ENCODE peak calls at places on chromosomes 5 and 9, in eight cellular contexts. V is stomach, C is heart left ventricle, J is ovary, K is Peyer's patch, M is spleen, Q is adrenal gland, D is gastrocnemius medialis. L is an unnamed sample. For H3K4me1, the result is how much of the 10 kb centered on the place peaks cover.

GRCh38 chr5:6582507-6583048 is 50.3 kb downstream of the NSUN2 start:
- DNase-seq in V (no peak), J (no peak), K (no peak), Q (no peak), C (no peak), M (no peak), D (no peak), L (no peak)

GRCh38 chr9:70120834-70121510 is 77.3 kb downstream of the MAMDC2 start:
- DNase-seq in V (no peak), Q (peak), M (no peak), D (peak), J (peak), C (peak), K (no peak), L (peak)

GRCh38 chr5:131756942-131757341 is 39.9 kb downstream of the FNIP1 start:
- DNase-seq in V (no peak), M (no peak), Q (no peak), K (no peak), C (no peak), J (no peak), D (no peak), L (no peak)

GRCh38 chr5:124195416-124195815 is 551.0 kb downstream of the ZNF608 start:
- DNase-seq in D (no peak), C (no peak), K (no peak), Q (no peak), M (no peak), V (no peak), J (no peak), L (no peak)

GRCh38 chr5:132495063-132495671 is 4.6 kb upstream of the IRF1 start:
- DNase-seq in K (peak), Q (peak), M (peak), V (peak), C (peak), J (no peak), D (no peak), L (peak)

GRCh38 chr5:130289132-130290088 is 385.1 kb downstream of the CHSY3 start:
- DNase-seq in Q (no peak), J (no peak), V (no peak), M (no peak), C (no peak), D (no peak), K (no peak), L (no peak)

GRCh38 chr5:5347442-5347841 is 75.0 kb upstream of the ICE1 start:
- DNase-seq in M (no peak), D (no peak), C (no peak), Q (no peak), J (no peak), K (no peak), V (no peak), L (no peak)

GRCh38 chr9:87087197-87087596 is 139.9 kb upstream of the GAS1 start:
- DNase-seq in Q (no peak), C (no peak), V (no peak), J (no peak), M (no peak), K (no peak), D (no peak), L (no peak)

GRCh38 chr5:99004960-99005359 is 76.2 kb upstream of the CHD1 start:
- DNase-seq in J (no peak), C (no peak), K (no peak), D (no peak), M (no peak), V (no peak), Q (no peak), L (no peak)

GRCh38 chr5:119751734-119752094 is 122.4 kb downstream of the FAM170A start:
- DNase-seq in J (no peak), C (no peak), V (no peak), K (no peak), Q (no peak), M (no peak), D (no peak), L (no peak)

GRCh38 chr9:135505406-135506187 is 5.1 kb downstream of the MRPS2 start:
- DNase-seq in V (no peak), C (no peak), M (peak), J (no peak), K (no peak), D (no peak), Q (peak), L (no peak)

GRCh38 chr5:32916648-32917047 is 205.5 kb downstream of the NPR3 start:
- DNase-seq in V (no peak), C (no peak), K (no peak), Q (peak), J (no peak), D (no peak), M (no peak), L (no peak)

GRCh38 chr9:13705913-13706312 is 426.4 kb upstream of the MPDZ start:
- DNase-seq in Q (peak), J (peak), C (peak), M (no peak), K (no peak), D (peak), V (no peak), L (peak)

GRCh38 chr5:16787278-16787677 is 148.8 kb downstream of the MYO10 start:
- DNase-seq in M (no peak), K (no peak), C (no peak), J (no peak), V (peak), D (no peak), Q (no peak), L (no peak)

GRCh38 chr5:94021246-94021645 is 279.8 kb upstream of the POU5F2 start:
- DNase-seq in C (no peak), V (peak), D (no peak), K (no peak), Q (peak), J (no peak), M (no peak), L (no peak)

GRCh38 chr9:34688329-34689161 is 2.5 kb downstream of the CCL19 start:
- DNase-seq in K (no peak), J (no peak), M (no peak), C (no peak), V (no peak), D (no peak), Q (no peak), L (no peak)

GRCh38 chr5:1779021-1779680 is 20.5 kb downstream of the MRPL36 start:
- DNase-seq in J (peak), C (no peak), D (no peak), V (no peak), Q (no peak), K (no peak), M (peak), L (no peak)

GRCh38 chr9:4832786-4833579 is 40.2 kb downstream of the RCL1 start:
- DNase-seq in C (no peak), K (no peak), V (no peak), J (no peak), M (no peak), Q (peak), D (no peak), L (no peak)

GRCh38 chr9:104992696-104993095 is 64.7 kb upstream of the ABCA1 start:
- DNase-seq in V (no peak), K (no peak), J (no peak), Q (no peak), C (no peak), M (no peak), D (no peak), L (no peak)

GRCh38 chr5:66828046-66828550 is 231.9 kb downstream of the MAST4 start:
- DNase-seq in C (no peak), D (no peak), Q (no peak), V (no peak), J (no peak), M (no peak), K (no peak), L (no peak)

GRCh38 chr5:129125819-129126218 is 31.3 kb downstream of the ISOC1 start:
- DNase-seq in K (no peak), C (no peak), Q (no peak), J (no peak), V (no peak), M (no peak), D (no peak), L (no peak)

GRCh38 chr9:79969866-79970265 is 398.1 kb downstream of the TLE4 start:
- DNase-seq in C (no peak), Q (no peak), V (no peak), M (no peak), D (no peak), K (no peak), J (no peak), L (no peak)

GRCh38 chr9:121322037-121322736 is 47.9 kb downstream of the STOM start:
- DNase-seq in K (no peak), Q (no peak), M (no peak), V (no peak), J (no peak), C (no peak), D (no peak), L (no peak)

GRCh38 chr9:116390306-116391228 is 237.0 kb downstream of the PAPPA start:
- DNase-seq in C (no peak), V (no peak), D (no peak), Q (no peak), J (no peak), M (no peak), K (no peak), L (no peak)

GRCh38 chr5:6108540-6108848 is 269.9 kb downstream of the MED10 start:
- DNase-seq in V (no peak), D (no peak), C (no peak), Q (no peak), K (no peak), J (no peak), M (no peak), L (no peak)

GRCh38 chr5:128199611-128200010 is 116.0 kb downstream of the SLC12A2 start:
- DNase-seq in D (no peak), V (no peak), C (no peak), Q (no peak), M (no peak), K (no peak), J (no peak), L (no peak)

GRCh38 chr9:86096382-86096781 is 3.0 kb downstream of the GOLM1 start:
- DNase-seq in V (no peak), C (no peak), K (no peak), D (no peak), Q (no peak), J (no peak), M (no peak), L (no peak)

GRCh38 chr5:24094081-24094480 is 550.7 kb downstream of the CDH10 start:
- DNase-seq in Q (no peak), V (no peak), M (no peak), D (no peak), K (no peak), J (no peak), C (no peak), L (no peak)

GRCh38 chr5:150672237-150672883 is 11.3 kb downstream of the MYOZ3 start:
- DNase-seq in C (peak), V (peak), J (peak), M (peak), K (no peak), D (peak), Q (peak), L (no peak)

GRCh38 chr5:150945947-150946346 is 41.2 kb upstream of the ZNF300 start:
- DNase-seq in Q (no peak), J (peak), M (no peak), C (no peak), V (no peak), K (no peak), D (no peak), L (peak)

GRCh38 chr5:59036274-59036961 is 453.5 kb downstream of the RAB3C start:
- DNase-seq in V (no peak), D (peak), K (no peak), M (no peak), Q (no peak), C (peak), J (peak), L (peak)

GRCh38 chr5:155529366-155529765 is 515.8 kb downstream of the KIF4B start:
- DNase-seq in K (no peak), J (no peak), C (no peak), Q (no peak), M (no peak), V (no peak), D (no peak), L (no peak)

GRCh38 chr5:95759634-95760033 is 28.5 kb downstream of the RHOBTB3 start:
- DNase-seq in C (no peak), J (no peak), D (no peak), Q (no peak), M (no peak), K (no peak), V (no peak), L (no peak)

GRCh38 chr9:133950916-133951231 is 41.2 kb downstream of the VAV2 start:
- DNase-seq in Q (no peak), K (no peak), M (no peak), D (no peak), V (no peak), C (no peak), J (no peak), L (no peak)

GRCh38 chr9:133949486-133950061 is 42.5 kb downstream of the VAV2 start:
- DNase-seq in M (peak), C (no peak), K (no peak), Q (no peak), D (no peak), J (no peak), V (no peak), L (no peak)

GRCh38 chr9:133951265-133951664 is 40.9 kb downstream of the VAV2 start:
- DNase-seq in M (peak), J (no peak), V (no peak), Q (no peak), K (no peak), C (no peak), D (no peak), L (no peak)

GRCh38 chr9:133948571-133949485 is 43.3 kb downstream of the VAV2 start:
- DNase-seq in J (no peak), Q (no peak), V (no peak), M (peak), C (peak), D (no peak), K (no peak), L (no peak)

DNA sequence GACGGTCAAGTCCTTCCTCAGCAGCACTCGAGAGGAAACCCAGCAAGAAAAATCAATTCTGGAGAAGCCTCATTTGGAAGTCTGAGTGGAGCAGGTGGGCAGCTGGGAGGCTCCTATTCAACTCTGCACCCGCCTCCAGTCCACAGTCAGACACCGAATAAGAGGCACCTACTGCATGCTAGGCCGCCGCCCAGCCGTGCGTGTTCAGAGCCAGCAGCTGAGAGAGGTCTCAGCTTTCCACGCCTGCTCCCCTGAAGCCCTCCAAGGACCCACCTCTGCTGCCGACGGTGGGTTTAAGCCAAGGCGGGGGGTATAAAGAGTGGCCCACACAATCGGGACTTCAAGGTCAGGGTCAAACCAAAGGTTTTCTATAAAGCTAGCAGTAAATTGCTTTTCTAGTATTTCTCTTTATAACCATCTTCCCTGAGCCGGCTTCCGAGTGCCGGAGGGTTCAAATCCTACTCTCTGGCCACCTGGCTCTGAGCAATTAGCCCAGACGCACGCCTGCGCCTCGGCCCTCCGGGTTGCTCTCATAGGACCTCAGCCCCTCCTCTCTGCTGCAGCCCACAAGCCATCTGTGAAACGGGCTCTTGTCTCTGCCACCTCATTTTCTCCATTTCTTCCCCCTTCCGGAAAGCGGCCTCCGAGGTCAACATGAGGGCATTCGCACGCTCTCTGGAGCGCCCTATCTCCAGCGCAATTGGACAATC is 41.8 kb downstream of the VAV2 start:
- DNase-seq in C (peak), M (peak), V (no peak), Q (no peak), J (no peak), K (no peak), D (no peak), L (no peak)
- TF ChIP-seq POLR2A in C (no peak), M (no peak), V (no peak), Q (no peak), J (no peak), K (no peak), D (no peak), L (no peak)

GRCh38 chr5:159047081-159047480 is 52.6 kb downstream of the EBF1 start:
- DNase-seq in Q (no peak), M (no peak), V (no peak), C (no peak), J (no peak), K (no peak), D (no peak), L (no peak)
- H3K4me1 ChIP-seq in Q (under half), M (under half), V (under half), C (half or more), J (under half), K (under half), D (under half), L (half or more)

GRCh38 chr9:137071282-137071681 is 925 bp upstream of the SAPCD2 start:
- DNase-seq in M (peak), K (no peak), J (no peak), V (no peak), D (no peak), C (no peak), Q (no peak), L (no peak)

GRCh38 chr9:137070201-137070905 is at the start of gene SAPCD2:
- DNase-seq in Q (peak), C (peak), M (peak), J (peak), D (peak), K (peak), V (peak), L (peak)

GRCh38 chr9:137068539-137069507 is 1.5 kb downstream of the SAPCD2 start:
- DNase-seq in J (no peak), D (no peak), V (no peak), C (peak), K (no peak), M (peak), Q (no peak), L (no peak)

GRCh38 chr9:137069508-137070071 is 767 bp downstream of the SAPCD2 start:
- DNase-seq in V (no peak), Q (no peak), C (peak), J (no peak), D (no peak), M (peak), K (no peak), L (no peak)

GRCh38 chr9:137070906-137071275 is 534 bp upstream of the SAPCD2 start:
- DNase-seq in Q (no peak), M (no peak), C (peak), D (no peak), K (peak), J (no peak), V (no peak), L (peak)
- H3K27ac ChIP-seq in Q (no peak), M (peak), C (peak), D (peak), K (peak), J (no peak), V (peak), L (peak)

DNA sequence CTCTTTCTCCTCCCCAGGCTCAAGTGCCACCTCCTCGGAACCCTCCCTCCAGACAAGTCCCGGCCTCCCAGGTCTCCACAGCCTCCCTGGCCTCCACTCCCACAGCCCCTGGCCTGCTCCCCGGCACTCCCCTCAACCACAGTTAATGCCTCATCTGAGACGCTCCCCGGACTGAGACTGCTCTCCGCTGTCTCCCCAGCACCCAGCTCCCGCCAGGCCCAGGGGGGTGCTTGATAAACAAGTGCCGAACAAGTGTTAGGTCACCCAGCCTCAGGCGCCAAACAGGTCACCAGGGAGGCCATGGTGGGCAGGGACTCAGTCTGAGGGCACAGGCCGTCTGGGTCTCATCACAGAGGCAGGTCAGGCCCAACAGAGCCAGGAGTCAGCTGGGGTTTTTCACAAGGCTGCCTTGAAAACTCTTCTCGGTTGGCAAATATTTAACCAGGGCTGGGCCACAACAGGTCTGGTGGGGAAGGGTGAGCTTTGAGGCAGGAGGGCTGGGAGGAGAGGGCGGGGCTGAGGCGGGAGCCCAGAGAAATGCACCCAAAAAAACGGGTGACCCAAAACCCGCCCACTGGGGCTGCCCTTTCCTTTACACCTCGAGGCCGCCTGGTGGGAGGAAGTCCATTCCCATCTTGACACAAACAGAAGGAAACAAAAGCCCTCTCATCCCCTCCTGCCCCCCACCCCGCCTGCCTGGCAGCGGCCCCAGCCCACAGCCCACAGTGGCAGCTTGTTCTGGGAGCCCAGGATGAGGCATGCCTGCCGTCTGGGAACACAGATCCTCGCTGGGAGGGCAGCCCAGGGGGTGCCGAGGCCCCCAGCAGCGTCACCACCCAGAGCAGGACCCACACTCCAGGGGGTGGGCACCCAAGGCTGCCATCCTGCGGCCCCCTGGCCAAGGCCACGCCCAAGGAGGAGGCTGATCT is 66.6 kb upstream of the STXBP1 start:
- DNase-seq in Q (peak), V (peak), C (peak), M (no peak), J (peak), K (no peak), D (no peak), L (no peak)
- TF ChIP-seq POLR2A in Q (no peak), V (no peak), C (no peak), M (no peak), J (no peak), K (no peak), D (no peak), L (no peak)

DNA sequence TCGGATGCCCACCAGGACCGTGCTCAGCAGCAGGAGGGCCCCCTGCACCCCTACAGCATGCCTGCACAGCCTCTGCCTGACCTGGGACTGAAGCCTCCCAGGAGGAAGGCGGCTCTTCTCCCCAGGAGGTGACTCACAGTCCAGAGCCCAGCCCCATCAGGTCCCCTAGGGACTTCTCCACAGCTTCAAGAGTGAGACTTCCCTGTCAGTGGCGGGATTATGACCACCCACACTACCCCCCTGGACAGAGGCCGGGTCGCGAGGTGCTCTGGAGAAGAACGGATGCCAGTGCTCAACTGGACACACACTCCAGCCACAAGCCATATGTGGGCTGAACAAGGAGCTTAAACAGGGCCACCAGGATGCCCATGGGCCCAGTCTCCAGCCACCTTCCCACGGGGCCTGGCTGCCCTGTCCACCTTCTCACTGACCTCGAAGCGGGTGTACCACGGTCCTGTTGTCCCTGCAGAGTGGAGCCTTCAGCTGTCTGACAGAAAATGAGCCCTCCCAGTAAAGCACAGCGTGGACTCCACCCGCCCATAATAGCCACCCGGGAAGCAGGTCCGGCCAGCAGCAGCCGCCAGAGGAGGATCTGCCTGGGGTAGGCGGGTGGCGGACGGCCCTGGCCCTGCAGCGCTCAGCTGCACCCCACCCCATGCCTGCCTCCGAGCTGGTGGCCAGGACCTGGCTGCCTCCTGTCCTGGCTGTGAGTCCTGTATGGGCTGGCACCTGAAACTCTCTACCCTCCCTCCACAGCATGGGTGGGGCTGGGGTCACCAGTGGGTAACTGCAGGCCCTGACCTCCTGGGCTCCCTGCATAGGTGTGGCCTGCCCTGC is 54.7 kb downstream of the SEMA4D start:
- DNase-seq in C (no peak), J (no peak), M (no peak), V (no peak), Q (no peak), K (no peak), D (no peak), L (no peak)
- H3K4me1 ChIP-seq in C (under half), J (under half), M (half or more), V (half or more), Q (under half), K (under half), D (under half), L (half or more)

L was measured in tibial nerve.